ENCODE peak calls at places on chromosome 10, in nine cellular contexts. V, F, A, D, E, Y, Q, T and W are unnamed samples.

GRCh38 chr10:83045731-83046130 is 1093.6 kb upstream of the GHITM start:
- DNase-seq in T (no peak), Y (no peak), F (no peak), Q (no peak), A (no peak), D (no peak), E (no peak), V (no peak), W (no peak)

GRCh38 chr10:74419491-74420466 is 268.8 kb downstream of the ADK start:
- DNase-seq in D (peak), T (peak), Q (peak), A (peak), V (peak), Y (no peak), E (peak), F (no peak), W (peak)

GRCh38 chr10:11088709-11089108 is 71.0 kb downstream of the CELF2 start:
- DNase-seq in A (no peak), D (no peak), T (no peak), F (no peak), Y (no peak), V (no peak), Q (no peak), E (no peak), W (no peak)

GRCh38 chr10:29189272-29189671 is 99.6 kb upstream of the LYZL1 start:
- DNase-seq in Q (no peak), V (no peak), T (no peak), D (no peak), E (peak), F (peak), Y (peak), A (no peak), W (no peak)

GRCh38 chr10:24242562-24242961 is 33.6 kb downstream of the KIAA1217 start:
- DNase-seq in Y (no peak), Q (no peak), V (no peak), A (no peak), D (no peak), E (no peak), T (no peak), F (no peak), W (no peak)

GRCh38 chr10:6423004-6423403 is 157.1 kb downstream of the PRKCQ start:
- DNase-seq in A (no peak), E (no peak), F (no peak), V (no peak), D (peak), T (peak), Q (no peak), Y (no peak), W (no peak)

GRCh38 chr10:28551086-28551485 is 18.2 kb downstream of the WAC start:
- DNase-seq in T (no peak), D (peak), Q (no peak), E (no peak), V (no peak), F (no peak), Y (no peak), A (no peak), W (no peak)

GRCh38 chr10:106336874-106337273 is 827.6 kb downstream of the SORCS1 start:
- DNase-seq in Y (no peak), F (no peak), D (no peak), V (no peak), T (no peak), E (no peak), Q (no peak), A (no peak), W (no peak)

GRCh38 chr10:81603106-81603620 is 271.8 kb upstream of the NRG3 start:
- DNase-seq in V (no peak), D (no peak), E (no peak), Q (no peak), F (no peak), Y (no peak), T (no peak), A (no peak), W (no peak)

GRCh38 chr10:63003816-63004453 is 129.2 kb upstream of the NRBF2 start:
- DNase-seq in V (peak), F (no peak), T (peak), Q (no peak), E (peak), D (peak), Y (no peak), A (peak), W (no peak)

GRCh38 chr10:62527019-62527827 is 153.1 kb downstream of the ZNF365 start:
- DNase-seq in E (no peak), A (no peak), D (no peak), T (no peak), V (no peak), Y (no peak), Q (no peak), F (peak), W (no peak)

GRCh38 chr10:97805960-97806359 is 34.2 kb upstream of the SFRP5 start:
- DNase-seq in T (no peak), Y (no peak), D (no peak), E (no peak), V (no peak), Q (peak), A (no peak), F (no peak), W (no peak)

GRCh38 chr10:30537586-30537985 is 92.0 kb downstream of the LYZL2 start:
- DNase-seq in F (no peak), V (no peak), A (no peak), E (no peak), Y (no peak), Q (no peak), T (no peak), D (no peak), W (no peak)

GRCh38 chr10:124179308-124180043 is 86.1 kb upstream of the CHST15 start:
- DNase-seq in D (no peak), T (no peak), F (no peak), E (no peak), V (no peak), Y (no peak), A (no peak), Q (no peak), W (no peak)

GRCh38 chr10:68239596-68240150 is 7.8 kb upstream of the ATOH7 start:
- DNase-seq in Y (no peak), D (no peak), F (no peak), E (no peak), V (no peak), T (no peak), Q (no peak), A (peak), W (no peak)

GRCh38 chr10:24949616-24950015 is 2.8 kb downstream of the PRTFDC1 start:
- DNase-seq in F (no peak), D (no peak), E (no peak), Q (no peak), T (no peak), Y (no peak), A (no peak), V (no peak), W (no peak)

GRCh38 chr10:84993251-84994035 is 665.1 kb downstream of the CCSER2 start:
- DNase-seq in T (no peak), F (no peak), A (no peak), E (no peak), D (no peak), V (no peak), Y (no peak), Q (no peak), W (no peak)

GRCh38 chr10:46273506-46274477 is 13.0 kb upstream of the ANTXRL start:
- DNase-seq in T (no peak), Q (peak), V (no peak), D (no peak), Y (no peak), F (peak), A (no peak), E (no peak), W (no peak)
- TF ChIP-seq CTCF in T (no peak), Q (peak), V (peak), D (no peak), Y (no peak), F (no peak), A (peak), E (no peak), W (no peak)

GRCh38 chr10:34076443-34076842 is 738.7 kb downstream of the PARD3 start:
- DNase-seq in E (no peak), A (no peak), F (no peak), D (no peak), Q (no peak), V (no peak), Y (no peak), T (no peak), W (no peak)

GRCh38 chr10:34075269-34075926 is 739.7 kb downstream of the PARD3 start:
- DNase-seq in D (no peak), Y (no peak), E (no peak), V (no peak), Q (no peak), A (no peak), F (no peak), T (no peak), W (no peak)

GRCh38 chr10:34079702-34080484 is 735.2 kb downstream of the PARD3 start:
- DNase-seq in F (no peak), D (no peak), Y (no peak), E (no peak), Q (no peak), T (no peak), A (no peak), V (no peak), W (no peak)

GRCh38 chr10:34078798-34079470 is 736.2 kb downstream of the PARD3 start:
- DNase-seq in Q (no peak), Y (no peak), V (no peak), T (no peak), E (peak), D (peak), F (peak), A (peak), W (no peak)

GRCh38 chr10:34078017-34078416 is 737.1 kb downstream of the PARD3 start:
- DNase-seq in T (no peak), Y (no peak), E (no peak), A (peak), D (no peak), F (no peak), V (no peak), Q (no peak), W (no peak)
- TF ChIP-seq CTCF in T (no peak), Y (peak), E (peak), A (peak), D (no peak), F (no peak), V (peak), Q (no peak), W (no peak)

GRCh38 chr10:89389254-89389653 is 3.2 kb upstream of the IFIT1 start:
- DNase-seq in D (peak), E (peak), Y (no peak), F (no peak), V (peak), Q (peak), A (peak), T (peak), W (no peak)
- TF ChIP-seq CTCF in D (peak), E (peak), Y (peak), F (peak), V (peak), Q (peak), A (peak), T (peak), W (no peak)

GRCh38 chr10:13787015-13787421 is 200.3 kb downstream of the PRPF18 start:
- DNase-seq in Y (no peak), E (no peak), F (peak), D (peak), Q (no peak), V (no peak), A (peak), T (peak), W (no peak)

GRCh38 chr10:13779748-13780147 is 193.0 kb downstream of the PRPF18 start:
- DNase-seq in Q (no peak), V (no peak), A (no peak), E (no peak), F (no peak), D (no peak), T (no peak), Y (no peak), W (no peak)

GRCh38 chr10:13788701-13789447 is 202.1 kb downstream of the PRPF18 start:
- DNase-seq in T (no peak), A (peak), Y (no peak), Q (no peak), V (peak), F (peak), D (no peak), E (peak), W (peak)

GRCh38 chr10:13788320-13788600 is 201.5 kb downstream of the PRPF18 start:
- DNase-seq in Y (no peak), Q (no peak), D (no peak), A (no peak), F (peak), E (no peak), V (no peak), T (no peak), W (no peak)

GRCh38 chr10:13784067-13784466 is 197.3 kb downstream of the PRPF18 start:
- DNase-seq in E (no peak), A (peak), F (no peak), T (peak), Q (peak), V (peak), Y (no peak), D (peak), W (no peak)
- TF ChIP-seq CTCF in E (peak), A (peak), F (peak), T (no peak), Q (peak), V (peak), Y (peak), D (peak), W (no peak)

GRCh38 chr10:47359626-47360418 is 11.7 kb downstream of the RBP3 start:
- DNase-seq in Q (no peak), E (no peak), T (no peak), Y (no peak), A (no peak), V (no peak), D (no peak), F (peak), W (no peak)

GRCh38 chr10:47361293-47361692 is 13.1 kb downstream of the RBP3 start:
- DNase-seq in Y (no peak), D (peak), T (peak), E (peak), V (peak), A (peak), Q (peak), F (peak), W (peak)

GRCh38 chr10:47362199-47362598 is 14.0 kb downstream of the RBP3 start:
- DNase-seq in A (no peak), D (peak), E (no peak), T (peak), F (peak), Y (no peak), Q (no peak), V (no peak), W (no peak)

GRCh38 chr10:47359101-47359500 is 10.9 kb downstream of the RBP3 start:
- DNase-seq in E (no peak), D (no peak), F (peak), Q (no peak), V (no peak), Y (no peak), T (no peak), A (no peak), W (no peak)

DNA sequence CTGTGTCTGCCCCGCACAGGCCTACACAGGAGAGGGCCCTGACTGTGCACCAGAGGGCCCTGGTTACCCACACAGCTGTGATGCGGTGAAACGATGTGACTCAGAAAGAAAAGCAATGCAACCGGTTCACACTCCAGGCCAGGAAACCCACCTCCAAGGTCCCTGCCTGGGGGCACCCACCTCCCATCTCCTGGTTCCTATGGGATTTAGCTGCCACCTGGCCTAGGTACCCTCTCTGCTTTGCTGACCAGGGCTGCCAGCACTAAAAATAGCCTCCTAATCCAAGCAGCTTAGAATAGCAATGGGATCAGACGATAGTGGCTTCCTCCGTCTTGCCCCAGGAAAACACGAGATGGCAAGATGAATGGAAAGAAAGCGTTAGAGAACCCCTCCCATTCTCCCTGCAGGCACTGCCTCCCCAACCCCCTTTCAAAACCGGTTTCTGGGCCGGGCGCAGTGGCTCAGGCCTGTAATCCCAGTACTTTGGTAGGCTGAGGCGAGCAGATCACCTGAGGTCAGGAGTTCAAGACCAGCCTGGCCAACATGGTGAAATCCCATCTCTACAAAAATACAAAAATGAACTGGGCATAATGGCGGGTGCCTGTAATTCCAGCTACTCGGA is 12.4 kb downstream of the RBP3 start:
- DNase-seq in E (no peak), T (no peak), Y (no peak), Q (no peak), F (peak), D (no peak), V (no peak), A (no peak), W (no peak)
- TF ChIP-seq CTCF in E (no peak), T (no peak), Y (no peak), Q (no peak), F (no peak), D (no peak), V (no peak), A (no peak), W (no peak)